ENCODE peak calls at places on chromosomes 11 and 22, in four cellular contexts. O is A549, U is K562, W is IMR-90. Z is an unnamed sample.

GRCh38 chr11:60125962-60126585 is 37.6 kb downstream of the MS4A2 start:
- DNase-seq in O (no peak), U (no peak), W (no peak), Z (no peak)

GRCh38 chr11:134633276-134633675 is 221.2 kb upstream of the B3GAT1 start:
- DNase-seq in O (no peak), U (no peak), W (no peak), Z (no peak)

GRCh38 chr11:133905677-133906156 is 51.1 kb downstream of the IGSF9B start:
- DNase-seq in O (no peak), U (no peak), W (no peak), Z (no peak)

GRCh38 chr22:46147471-46148267 is 2.7 kb upstream of the PPARA start:
- DNase-seq in O (no peak), U (no peak), W (no peak), Z (no peak)

GRCh38 chr11:82718307-82718706 is 15.4 kb downstream of the FAM181B start:
- DNase-seq in O (peak), U (peak), W (peak), Z (no peak)

GRCh38 chr11:85974126-85974525 is 94.8 kb downstream of the PICALM start:
- DNase-seq in O (no peak), U (no peak), W (peak), Z (no peak)

GRCh38 chr11:2927851-2928604 is 1.2 kb downstream of the PHLDA2 start:
- DNase-seq in O (peak), U (peak), W (peak), Z (no peak)

GRCh38 chr11:66321606-66322005 is 4.8 kb upstream of the CD248 start:
- DNase-seq in O (no peak), U (no peak), W (no peak), Z (no peak)

GRCh38 chr11:72764503-72764902 is 12.3 kb upstream of the ARAP1 start:
- DNase-seq in O (no peak), U (peak), W (no peak), Z (no peak)

GRCh38 chr11:94706211-94706610 is 61.9 kb upstream of the AMOTL1 start:
- DNase-seq in O (no peak), U (no peak), W (peak), Z (no peak)

GRCh38 chr11:123188508-123189165 is 6.4 kb downstream of the CLMP start:
- DNase-seq in O (no peak), U (no peak), W (peak), Z (no peak)

GRCh38 chr11:47599821-47600377 is 5.7 kb upstream of the C1QTNF4 start:
- DNase-seq in O (no peak), U (no peak), W (no peak), Z (no peak)

GRCh38 chr11:85955531-85955930 is 100.3 kb downstream of the CCDC83 start:
- DNase-seq in O (no peak), U (no peak), W (peak), Z (no peak)

GRCh38 chr11:45482331-45482730 is 183.1 kb downstream of the CHST1 start:
- DNase-seq in O (no peak), U (no peak), W (no peak), Z (no peak)

GRCh38 chr11:121514401-121514981 is 61.7 kb upstream of the SORL1-AS1 start:
- DNase-seq in O (no peak), U (no peak), W (no peak), Z (no peak)

GRCh38 chr11:45765836-45766235 is 39.1 kb upstream of the SLC35C1 start:
- DNase-seq in O (no peak), U (no peak), W (no peak), Z (no peak)

GRCh38 chr11:102666331-102666957 is 39.1 kb downstream of the MMP27 start:
- DNase-seq in O (peak), U (peak), W (peak), Z (no peak)

GRCh38 chr11:16166571-16166970 is 189.8 kb downstream of the SOX6 start:
- DNase-seq in O (no peak), U (no peak), W (peak), Z (no peak)

GRCh38 chr22:46068176-46068907 is 82.0 kb upstream of the PPARA start:
- DNase-seq in O (no peak), U (no peak), W (no peak), Z (no peak)

GRCh38 chr11:61361686-61362541 is at the start of the genes CYB561A3 and TMEM138:
- DNase-seq in O (peak), U (peak), W (peak), Z (peak)

GRCh38 chr22:43227231-43227630 is 40.3 kb upstream of the TTLL12 start:
- DNase-seq in O (no peak), U (peak), W (no peak), Z (no peak)

GRCh38 chr11:4125141-4125540 is 30.5 kb downstream of the RRM1 start:
- DNase-seq in O (no peak), U (no peak), W (peak), Z (no peak)

GRCh38 chr11:60343094-60343704 is 16.1 kb downstream of the MS4A6E start:
- DNase-seq in O (peak), U (peak), W (no peak), Z (no peak)

GRCh38 chr22:25409240-25409639 is 155.2 kb upstream of the GRK3 start:
- DNase-seq in O (no peak), U (no peak), W (no peak), Z (no peak)

GRCh38 chr11:133934599-133935550 is 21.9 kb downstream of the IGSF9B start:
- DNase-seq in O (peak), U (peak), W (peak), Z (no peak)

GRCh38 chr22:50268655-50269113 is 1.5 kb downstream of the MAPK11 start:
- DNase-seq in O (no peak), U (no peak), W (no peak), Z (no peak)

GRCh38 chr11:125952973-125953372 is 7.1 kb downstream of the VSIG10L2 start:
- DNase-seq in O (no peak), U (no peak), W (no peak), Z (no peak)

GRCh38 chr11:95706974-95707387 is 82.6 kb downstream of the FAM76B start:
- DNase-seq in O (no peak), U (peak), W (no peak), Z (no peak)

GRCh38 chr22:23431337-23432072 is 148.6 kb downstream of the IGLL1 start:
- DNase-seq in O (peak), U (peak), W (no peak), Z (no peak)

GRCh38 chr22:50656122-50657070 is 16.2 kb upstream of the SHANK3 start:
- DNase-seq in O (peak), U (no peak), W (peak), Z (no peak)

GRCh38 chr11:130278151-130278550 is 36.6 kb downstream of the ZBTB44 start:
- DNase-seq in O (no peak), U (no peak), W (no peak), Z (peak)

GRCh38 chr22:18113680-18114394 is 3.2 kb downstream of the TUBA8 start:
- DNase-seq in O (no peak), U (no peak), W (no peak), Z (no peak)

GRCh38 chr11:15617126-15617525 is 502.4 kb downstream of the INSC start:
- DNase-seq in O (no peak), U (no peak), W (no peak), Z (no peak)

GRCh38 chr22:42368379-42369249 is 63.6 kb downstream of the NFAM1 start:
- DNase-seq in O (no peak), U (peak), W (no peak), Z (no peak)

GRCh38 chr11:115501895-115502589 is 2.2 kb downstream of the CADM1 start:
- DNase-seq in O (no peak), U (no peak), W (peak), Z (peak)

GRCh38 chr11:104106136-104106754 is 57.7 kb downstream of the PDGFD start:
- DNase-seq in O (no peak), U (no peak), W (peak), Z (no peak)

GRCh38 chr22:30574095-30574981 is at the start of gene GAL3ST1:
- DNase-seq in O (peak), U (no peak), W (no peak), Z (no peak)

GRCh38 chr11:30567148-30567547 is 19.0 kb downstream of the MPPED2 start:
- DNase-seq in O (no peak), U (no peak), W (no peak), Z (no peak)

GRCh38 chr11:30567644-30568043 is 18.5 kb downstream of the MPPED2 start:
- DNase-seq in O (no peak), U (no peak), W (no peak), Z (no peak)

GRCh38 chr11:30564994-30565393 is 21.2 kb downstream of the MPPED2 start:
- DNase-seq in O (no peak), U (no peak), W (no peak), Z (no peak)

GRCh38 chr11:30566482-30566881 is 19.7 kb downstream of the MPPED2 start:
- DNase-seq in O (no peak), U (no peak), W (no peak), Z (no peak)

DNA sequence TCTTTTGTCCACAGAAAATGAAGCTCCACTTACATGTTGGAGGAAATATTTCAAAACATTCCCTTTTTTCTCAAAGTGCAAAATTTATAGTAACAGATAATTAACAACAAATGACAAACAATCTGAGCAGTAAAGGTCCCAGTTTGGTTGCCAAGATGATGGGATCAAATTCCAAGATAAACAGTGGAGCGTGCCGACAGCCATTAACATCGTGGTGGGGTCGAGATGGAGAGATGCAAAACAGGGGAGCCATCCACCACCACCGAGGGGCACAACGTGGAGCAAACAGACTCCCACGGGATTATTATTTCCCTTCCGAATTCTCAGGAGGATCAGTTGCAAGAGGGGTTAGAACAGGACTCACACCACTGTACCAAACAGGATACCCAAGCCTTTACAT is 17.2 kb downstream of the MPPED2 start:
- DNase-seq in O (no peak), U (no peak), W (no peak), Z (no peak)
- TF ChIP-seq CEBPB in O (no peak), U (no peak), W (no peak), Z (no peak)

GRCh38 chr11:1451781-1452470 is 34.7 kb downstream of the MOB2 start:
- DNase-seq in O (no peak), U (no peak), W (no peak), Z (no peak)

GRCh38 chr11:1452744-1453143 is 33.8 kb downstream of the MOB2 start:
- DNase-seq in O (no peak), U (no peak), W (no peak), Z (no peak)

GRCh38 chr11:1454576-1454975 is 32.0 kb downstream of the MOB2 start:
- DNase-seq in O (no peak), U (no peak), W (no peak), Z (no peak)

GRCh38 chr11:1455032-1455762 is 31.4 kb downstream of the MOB2 start:
- DNase-seq in O (no peak), U (no peak), W (no peak), Z (no peak)

DNA sequence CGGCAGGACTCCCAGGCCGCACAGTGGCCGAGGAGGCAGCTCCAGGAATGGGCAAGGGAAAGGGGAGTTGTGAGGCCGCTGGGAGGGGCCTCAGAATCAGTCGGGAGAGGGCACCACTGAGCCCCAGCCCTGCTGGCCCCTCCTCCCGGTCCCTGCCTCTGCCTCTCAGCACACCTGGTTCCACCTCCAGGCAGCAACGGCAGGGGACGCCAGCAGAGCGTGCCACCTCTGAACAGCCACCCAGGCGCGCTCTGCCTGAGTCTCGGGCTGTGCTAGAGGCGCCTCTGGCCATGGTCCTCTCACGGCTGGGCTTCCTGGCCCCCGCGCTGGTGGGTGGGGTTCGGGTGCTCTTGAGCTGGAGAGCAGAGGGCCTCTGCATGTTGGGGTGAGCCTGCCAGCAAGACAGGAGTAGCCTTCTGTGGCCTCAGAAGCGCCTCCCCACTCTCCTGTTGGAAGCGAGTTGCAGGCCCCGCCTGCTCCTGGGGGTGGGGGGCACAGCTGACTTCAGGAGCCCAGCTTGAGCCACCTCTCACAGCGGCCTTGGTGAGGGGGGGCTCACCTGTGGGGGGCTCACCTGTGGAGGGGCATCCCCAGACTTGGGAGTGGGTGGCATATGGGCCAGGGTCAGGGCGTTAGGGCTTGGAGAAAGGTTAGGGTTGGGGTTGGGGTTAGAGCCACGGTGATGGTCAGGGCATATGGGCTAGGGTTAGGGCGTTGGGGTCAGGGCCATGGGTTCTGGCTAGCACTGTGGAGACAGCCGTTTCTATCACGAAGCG is 32.8 kb downstream of the MOB2 start:
- DNase-seq in O (no peak), U (peak), W (no peak), Z (peak)
- TF ChIP-seq CTCF in O (no peak), U (peak), W (peak), Z (peak)

GRCh38 chr11:70757241-70757640 is 358.9 kb downstream of the CTTN start:
- DNase-seq in O (no peak), U (no peak), W (no peak), Z (no peak)

GRCh38 chr11:70759846-70760245 is 361.5 kb downstream of the CTTN start:
- DNase-seq in O (no peak), U (no peak), W (no peak), Z (no peak)

GRCh38 chr11:70756341-70756740 is 358.0 kb downstream of the CTTN start:
- DNase-seq in O (no peak), U (no peak), W (no peak), Z (no peak)

GRCh38 chr11:70756756-70757155 is 358.4 kb downstream of the CTTN start:
- DNase-seq in O (no peak), U (no peak), W (no peak), Z (no peak)

GRCh38 chr11:70758206-70758605 is 359.9 kb downstream of the CTTN start:
- DNase-seq in O (no peak), U (no peak), W (no peak), Z (no peak)
- TF ChIP-seq ELK1 in O (no peak), U (no peak), W (no peak), Z (no peak)

DNA sequence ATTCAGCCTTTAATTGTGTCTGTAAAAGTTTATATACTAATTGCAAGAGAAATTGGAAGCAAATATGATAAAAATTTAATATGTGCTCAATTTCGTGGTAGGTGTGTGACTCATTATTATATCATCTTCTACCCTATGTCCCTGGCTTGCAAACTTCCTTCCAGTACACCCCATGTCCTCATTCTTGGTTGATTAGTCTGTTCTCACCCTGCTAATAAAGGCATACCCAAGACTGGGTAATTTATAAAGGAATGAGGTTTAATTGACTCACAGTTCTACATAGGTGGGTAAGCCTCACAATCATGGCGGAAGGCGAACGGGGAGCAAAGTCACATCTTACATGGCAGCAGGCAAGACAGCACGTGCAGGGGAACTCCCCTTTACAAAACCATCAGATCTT is 11.9 kb downstream of the MRGPRX3 start:
- DNase-seq in O (no peak), U (no peak), W (peak), Z (no peak)
- TF ChIP-seq CEBPB in O (no peak), U (no peak), W (no peak), Z (no peak)

DNA sequence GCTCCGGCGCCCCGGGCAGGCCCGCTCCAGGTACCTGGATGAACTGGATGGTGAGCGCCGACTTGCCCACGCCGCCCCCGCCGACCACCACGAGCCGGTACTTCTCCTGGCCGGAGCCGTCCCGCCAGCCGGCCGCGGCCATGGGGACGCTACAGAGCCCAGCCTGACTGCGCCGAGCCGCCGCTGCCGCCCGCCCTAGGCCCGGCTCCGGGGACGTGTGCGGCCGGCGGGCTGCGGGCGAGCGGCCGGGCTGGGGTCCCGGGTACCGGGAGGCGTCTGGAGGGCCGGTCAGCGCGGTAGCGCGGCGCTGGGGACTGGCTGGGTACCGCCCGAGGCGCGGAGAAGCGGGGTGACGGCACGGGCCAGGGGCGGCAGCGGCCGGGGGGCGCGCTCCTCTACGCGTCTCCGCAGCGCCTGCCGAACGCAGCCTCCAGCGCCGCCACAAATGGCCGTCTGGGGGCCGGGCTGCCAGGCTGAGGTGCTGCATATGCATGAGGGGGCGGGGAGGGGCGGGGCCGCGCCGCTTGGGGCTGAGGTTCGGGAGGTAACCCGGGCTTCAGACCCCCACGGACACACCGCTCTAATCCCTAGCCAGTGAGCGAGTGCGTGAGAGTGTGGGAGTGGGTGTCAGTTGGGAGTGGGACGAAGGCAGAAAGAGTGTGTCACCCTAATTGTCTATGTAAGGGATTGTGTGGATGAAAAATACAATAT is at the start of gene RRAS2:
- DNase-seq in O (peak), U (peak), W (peak), Z (no peak)
- TF ChIP-seq CTCF in O (no peak), U (no peak), W (peak), Z (no peak)

DNA sequence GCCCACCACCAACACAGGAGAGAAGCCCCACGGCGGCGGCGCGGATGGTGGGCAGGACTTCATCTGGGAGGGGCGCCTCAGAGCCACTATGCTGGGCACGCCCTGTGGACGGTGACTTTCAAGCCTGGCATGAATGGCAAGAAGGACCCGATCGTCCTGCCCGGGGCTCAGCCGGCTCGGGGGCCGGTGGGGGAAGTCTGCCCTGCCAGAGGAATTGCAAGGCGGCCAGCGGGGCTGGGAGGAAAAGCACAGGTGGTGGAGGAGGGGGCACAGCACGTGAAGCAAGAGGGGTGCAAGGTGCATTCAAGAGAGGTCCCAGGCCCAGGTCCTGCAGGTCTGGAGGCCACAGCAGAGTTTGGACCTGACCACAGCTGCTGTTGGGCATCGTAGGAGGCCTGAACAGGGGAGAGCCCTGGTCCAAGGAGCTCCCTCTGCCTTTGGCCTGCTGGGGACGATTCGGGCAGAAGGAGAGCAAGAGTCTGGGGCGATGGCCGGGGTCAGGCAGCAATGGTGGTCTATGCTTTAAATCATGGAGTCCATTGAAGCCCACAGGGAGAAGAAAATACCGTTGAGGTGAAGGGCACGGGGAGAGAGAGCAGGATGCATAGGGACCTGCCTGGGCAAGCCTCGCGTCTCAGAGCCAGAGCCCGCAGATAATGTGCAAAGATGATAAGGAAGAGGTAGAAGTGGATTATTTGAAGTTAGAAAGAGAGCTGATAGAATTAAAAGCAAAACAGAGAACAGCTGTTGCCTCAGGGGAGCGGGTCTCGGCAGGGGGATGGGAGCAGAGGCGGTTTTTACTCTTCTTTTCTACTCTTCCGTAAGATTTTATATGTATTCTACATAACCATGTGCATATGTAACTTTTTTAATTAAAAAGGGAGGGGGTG is 82.6 kb upstream of the SHISAL1 start:
- DNase-seq in O (no peak), U (no peak), W (no peak), Z (no peak)
- TF ChIP-seq ELK1 in O (no peak), U (no peak), W (no peak), Z (no peak)

GRCh38 chr22:39649500-39650089 is 79.0 kb downstream of the CACNA1I start:
- DNase-seq in O (no peak), U (no peak), W (no peak), Z (no peak)

GRCh38 chr22:39647836-39648500 is 77.4 kb downstream of the CACNA1I start:
- DNase-seq in O (no peak), U (no peak), W (no peak), Z (no peak)

GRCh38 chr22:39645532-39645931 is 75.0 kb downstream of the CACNA1I start:
- DNase-seq in O (no peak), U (no peak), W (no peak), Z (no peak)

GRCh38 chr22:39643311-39644083 is 72.9 kb downstream of the CACNA1I start:
- DNase-seq in O (no peak), U (no peak), W (peak), Z (no peak)

GRCh38 chr22:39646614-39647210 is 76.2 kb downstream of the CACNA1I start:
- DNase-seq in O (no peak), U (no peak), W (no peak), Z (no peak)
- TF ChIP-seq CEBPB in O (no peak), U (no peak), W (no peak), Z (no peak)

Z was measured in GM12878.